ENCODE peak calls at places on chromosome 19, in four cellular contexts. K, N, O and H are unnamed samples.

GRCh38 chr19:35044317-35045117 is 3.0 kb downstream of the HPN start:
- DNase-seq in K (peak; percentile 77), O (no peak), N (peak; percentile 56), H (peak; percentile 64)

GRCh38 chr19:1856698-1857603 is 6.4 kb downstream of the KLF16 start:
- DNase-seq in N (peak; percentile 73), K (no peak), O (peak; percentile 32), H (peak; percentile 92)

GRCh38 chr19:21850636-21851255 is 14.8 kb upstream of the ZNF43 start:
- DNase-seq in O (no peak), K (no peak), N (no peak), H (no peak)

GRCh38 chr19:13211426-13212308 is 61.5 kb downstream of the IER2 start:
- DNase-seq in O (no peak), N (no peak), K (no peak), H (peak; percentile 35)

GRCh38 chr19:35449347-35450043 is 1.4 kb downstream of the FFAR2 start:
- DNase-seq in N (no peak), O (no peak), K (no peak), H (no peak)

GRCh38 chr19:32651729-32652140 is 23.2 kb downstream of the ANKRD27 start:
- DNase-seq in K (no peak), N (peak; percentile 65), O (no peak), H (no peak)

GRCh38 chr19:30498707-30499106 is 126.5 kb downstream of the ZNF536 start:
- DNase-seq in K (peak; percentile 67), N (no peak), O (no peak), H (peak; percentile 35)

GRCh38 chr19:55393362-55393761 is 7.6 kb downstream of the RPL28 start:
- DNase-seq in O (no peak), N (no peak), K (no peak), H (no peak)

GRCh38 chr19:10286803-10287737 is at the start of gene ICAM4:
- DNase-seq in N (peak; percentile 92), K (no peak), O (no peak), H (no peak)

GRCh38 chr19:12042893-12043292 is 7.4 kb upstream of the ZNF433 start:
- DNase-seq in O (no peak), K (no peak), N (no peak), H (no peak)

GRCh38 chr19:49954092-49954825 is 6.7 kb downstream of the SIGLEC11 start:
- DNase-seq in K (no peak), N (peak; percentile 64), O (no peak), H (no peak)

GRCh38 chr19:7393934-7394508 is 45.3 kb downstream of the ARHGEF18 start:
- DNase-seq in O (no peak), N (no peak), K (no peak), H (no peak)
- TF ChIP-seq CTCF in O (no peak), N (no peak), K (no peak), H (no peak)

GRCh38 chr19:56837892-56838679 is 2.4 kb downstream of the PEG3 start:
- DNase-seq in K (peak; percentile 78), O (no peak), N (peak; percentile 24), H (peak; percentile 79)
- TF ChIP-seq CTCF in K (peak; percentile 54), O (no peak), N (peak; percentile 18), H (peak; percentile 49)

GRCh38 chr19:3575260-3575741 is 2.6 kb downstream of the HMG20B start:
- DNase-seq in N (peak; percentile 68), O (peak; percentile 33), K (peak; percentile 76), H (peak; percentile 65)
- TF ChIP-seq CTCF in N (peak; percentile 59), O (no peak), K (peak; percentile 23), H (peak; percentile 65)

GRCh38 chr19:45584332-45585157 is at the start of gene OPA3:
- DNase-seq in O (peak; percentile 99), K (peak; percentile 100), N (peak; percentile 100), H (peak; percentile 99)
- TF ChIP-seq CTCF in O (no peak), K (peak; percentile 42), N (no peak), H (no peak)

DNA sequence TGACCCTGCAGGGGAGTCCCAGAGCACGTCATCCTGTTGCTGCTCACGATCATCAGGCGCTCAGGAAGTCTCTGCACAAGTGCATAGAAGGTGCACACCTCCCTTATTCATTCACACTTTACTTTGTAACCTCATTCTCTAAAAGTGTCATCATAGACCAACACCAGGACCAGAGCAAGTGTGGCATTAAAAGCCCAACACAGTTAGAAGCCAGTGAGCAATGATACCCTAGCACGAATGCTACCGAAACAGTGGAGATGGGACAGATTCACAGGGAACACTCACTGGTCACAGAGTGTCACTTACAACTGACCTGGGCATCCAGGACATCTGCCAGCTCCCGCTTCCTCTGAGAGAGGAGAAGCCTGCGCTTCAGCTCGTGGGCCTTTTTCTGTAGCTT is 17.0 kb downstream of the HAUS8 start:
- DNase-seq in N (peak; percentile 53), O (no peak), K (no peak), H (no peak)
- TF ChIP-seq CTCF in N (no peak), O (no peak), K (no peak), H (no peak)

GRCh38 chr19:15437355-15438123 is 12.2 kb downstream of the WIZ start:
- DNase-seq in O (no peak), K (no peak), N (peak; percentile 55), H (no peak)

GRCh38 chr19:15439821-15440641 is 9.7 kb downstream of the WIZ start:
- DNase-seq in N (no peak), K (no peak), O (no peak), H (no peak)

GRCh38 chr19:15438577-15438976 is 11.2 kb downstream of the WIZ start:
- DNase-seq in N (no peak), O (no peak), K (no peak), H (no peak)

GRCh38 chr19:15438124-15438496 is 11.6 kb downstream of the WIZ start:
- DNase-seq in N (no peak), O (no peak), K (no peak), H (no peak)

DNA sequence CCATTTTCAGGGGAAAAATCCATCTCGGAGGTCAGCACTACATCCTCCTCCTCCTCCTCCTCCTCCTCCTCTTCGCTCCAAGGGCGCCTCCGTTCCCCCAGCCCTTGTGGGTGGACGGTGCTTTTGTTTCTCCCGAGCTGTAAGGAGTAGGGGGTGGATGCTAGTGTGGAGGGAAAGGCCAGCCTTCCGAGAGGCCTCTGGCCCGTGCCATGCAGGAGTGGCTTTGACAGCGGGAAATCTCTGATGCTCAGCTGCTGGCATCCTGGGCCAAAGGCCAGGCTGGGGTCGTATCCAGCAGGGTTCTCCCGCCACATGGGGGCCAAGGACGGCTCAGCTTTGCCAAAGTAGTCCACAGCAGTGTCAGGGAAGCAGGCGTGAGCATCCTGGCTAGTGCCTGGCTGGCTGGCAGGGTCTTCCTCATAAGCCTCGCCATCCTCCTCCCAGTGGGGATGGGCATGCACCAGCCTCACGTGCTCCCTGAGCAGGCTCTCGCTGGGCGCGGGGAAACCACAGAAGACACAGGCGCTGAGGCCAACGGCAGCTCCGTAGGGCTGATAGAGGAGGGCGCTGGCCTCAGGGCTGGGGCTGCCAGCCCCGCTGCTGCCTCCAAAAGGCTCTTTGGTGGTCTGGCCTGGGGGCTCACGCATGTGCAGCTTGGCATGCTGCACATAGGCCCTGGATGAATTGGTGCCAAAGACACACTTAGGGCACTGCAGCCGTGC is 10.5 kb downstream of the WIZ start:
- DNase-seq in O (no peak), N (no peak), K (no peak), H (no peak)
- TF ChIP-seq CTCF in O (no peak), N (no peak), K (no peak), H (no peak)

GRCh38 chr19:41172297-41173164 is 20.5 kb upstream of the CYP2S1 start:
- DNase-seq in K (no peak), O (no peak), N (no peak), H (no peak)
- TF ChIP-seq CTCF in K (no peak), O (no peak), N (no peak), H (peak; percentile 25)

DNA sequence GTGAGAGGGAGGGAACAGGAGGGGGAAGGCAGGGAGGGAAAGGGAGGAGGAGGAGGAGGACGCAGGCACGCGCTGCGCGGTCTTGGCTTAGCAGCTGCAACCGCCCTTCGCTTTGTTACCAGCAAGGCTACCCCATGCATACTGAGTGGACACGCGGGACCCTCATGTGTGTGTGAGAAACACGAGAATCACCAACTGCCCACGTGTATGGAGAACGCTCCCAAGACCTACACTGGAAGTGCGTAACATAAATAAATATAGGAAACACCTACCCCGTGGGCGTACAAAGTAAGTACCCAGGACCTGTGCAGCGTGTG is 38.0 kb downstream of the DEDD2 start:
- DNase-seq in O (no peak), N (no peak), K (no peak), H (no peak)
- TF ChIP-seq CTCF in O (peak; percentile 6), N (no peak), K (no peak), H (no peak)